ENCODE peak calls at places on chromosomes 13 and 19, in nine cellular contexts. One of them, this sample, is unnamed.

GRCh38 chr13:21895769-21896168 is 224.9 kb downstream of the FGF9 start:
- DNase-seq in activated naive CD8-positive, alpha-beta T cell treated with anti-CD3 and anti-CD28 coated beads for 36 hours: no peak
- DNase-seq in Right ventricle myocardium superior: no peak
- DNase-seq in Daoy: no peak
- DNase-seq in midbrain: no peak
- DNase-seq in sciatic nerve: no peak
- DNase-seq in skeletal muscle cell: no peak
- DNase-seq in astrocyte: no peak
- DNase-seq in heart right ventricle: no peak
- DNase-seq in this sample: no peak

GRCh38 chr19:7742575-7742974 is 4.8 kb downstream of the CD209 start:
- DNase-seq in Daoy: no peak
- DNase-seq in Right ventricle myocardium superior: no peak
- DNase-seq in midbrain: no peak
- DNase-seq in activated naive CD8-positive, alpha-beta T cell treated with anti-CD3 and anti-CD28 coated beads for 36 hours: no peak
- DNase-seq in skeletal muscle cell: no peak
- DNase-seq in astrocyte: no peak
- DNase-seq in sciatic nerve: no peak
- DNase-seq in heart right ventricle: no peak
- DNase-seq in this sample: no peak

GRCh38 chr13:41613471-41613870 is 156.1 kb downstream of the RGCC start:
- DNase-seq in sciatic nerve: no peak
- DNase-seq in midbrain: no peak
- DNase-seq in heart right ventricle: no peak
- DNase-seq in Right ventricle myocardium superior: no peak
- DNase-seq in astrocyte: no peak
- DNase-seq in skeletal muscle cell: no peak
- DNase-seq in activated naive CD8-positive, alpha-beta T cell treated with anti-CD3 and anti-CD28 coated beads for 36 hours: no peak
- DNase-seq in Daoy: no peak
- DNase-seq in this sample: no peak

GRCh38 chr19:39494661-39495060 is 4.1 kb upstream of the DLL3 start:
- DNase-seq in activated naive CD8-positive, alpha-beta T cell treated with anti-CD3 and anti-CD28 coated beads for 36 hours: no peak
- DNase-seq in skeletal muscle cell: no peak
- DNase-seq in midbrain: no peak
- DNase-seq in sciatic nerve: no peak
- DNase-seq in Daoy: no peak
- DNase-seq in heart right ventricle: no peak
- DNase-seq in Right ventricle myocardium superior: no peak
- DNase-seq in astrocyte: no peak
- DNase-seq in this sample: no peak

GRCh38 chr19:5805465-5806132 is 732 bp downstream of the NRTN start:
- DNase-seq in activated naive CD8-positive, alpha-beta T cell treated with anti-CD3 and anti-CD28 coated beads for 36 hours: peak
- DNase-seq in Right ventricle myocardium superior: peak
- DNase-seq in Daoy: peak
- DNase-seq in midbrain: peak
- DNase-seq in sciatic nerve: no peak
- DNase-seq in skeletal muscle cell: no peak
- DNase-seq in astrocyte: no peak
- DNase-seq in heart right ventricle: peak
- DNase-seq in this sample: peak

GRCh38 chr19:30391554-30392551 is 19.7 kb downstream of the ZNF536 start:
- DNase-seq in Right ventricle myocardium superior: no peak
- DNase-seq in midbrain: no peak
- DNase-seq in Daoy: peak
- DNase-seq in sciatic nerve: no peak
- DNase-seq in heart right ventricle: no peak
- DNase-seq in activated naive CD8-positive, alpha-beta T cell treated with anti-CD3 and anti-CD28 coated beads for 36 hours: no peak
- DNase-seq in astrocyte: peak
- DNase-seq in skeletal muscle cell: no peak
- DNase-seq in this sample: no peak

GRCh38 chr13:84609716-84610115 is 727.4 kb upstream of the SLITRK1 start:
- DNase-seq in Right ventricle myocardium superior: no peak
- DNase-seq in heart right ventricle: no peak
- DNase-seq in activated naive CD8-positive, alpha-beta T cell treated with anti-CD3 and anti-CD28 coated beads for 36 hours: no peak
- DNase-seq in astrocyte: peak
- DNase-seq in skeletal muscle cell: peak
- DNase-seq in Daoy: no peak
- DNase-seq in sciatic nerve: no peak
- DNase-seq in midbrain: no peak
- DNase-seq in this sample: no peak

GRCh38 chr19:18299654-18300053 is 18.2 kb upstream of the JUND start:
- DNase-seq in Daoy: no peak
- DNase-seq in astrocyte: no peak
- DNase-seq in midbrain: no peak
- DNase-seq in sciatic nerve: no peak
- DNase-seq in skeletal muscle cell: no peak
- DNase-seq in heart right ventricle: no peak
- DNase-seq in Right ventricle myocardium superior: no peak
- DNase-seq in activated naive CD8-positive, alpha-beta T cell treated with anti-CD3 and anti-CD28 coated beads for 36 hours: no peak
- DNase-seq in this sample: no peak

GRCh38 chr19:18904334-18905057 is 8.5 kb upstream of the CERS1 start:
- DNase-seq in Right ventricle myocardium superior: no peak
- DNase-seq in sciatic nerve: no peak
- DNase-seq in astrocyte: no peak
- DNase-seq in skeletal muscle cell: no peak
- DNase-seq in activated naive CD8-positive, alpha-beta T cell treated with anti-CD3 and anti-CD28 coated beads for 36 hours: no peak
- DNase-seq in midbrain: peak
- DNase-seq in heart right ventricle: no peak
- DNase-seq in Daoy: peak
- DNase-seq in this sample: no peak

GRCh38 chr13:27556109-27556508 is 64.2 kb downstream of the LNX2 start:
- DNase-seq in activated naive CD8-positive, alpha-beta T cell treated with anti-CD3 and anti-CD28 coated beads for 36 hours: no peak
- DNase-seq in sciatic nerve: no peak
- DNase-seq in astrocyte: peak
- DNase-seq in Right ventricle myocardium superior: peak
- DNase-seq in midbrain: no peak
- DNase-seq in Daoy: peak
- DNase-seq in skeletal muscle cell: peak
- DNase-seq in heart right ventricle: no peak
- DNase-seq in this sample: no peak